ENCODE peak calls at places on chromosomes 5 and 9, in six cellular contexts. K, H, J, A, I and O are unnamed samples.

GRCh38 chr5:7794301-7794700 is 56.6 kb downstream of the CFAP90 start:
- DNase-seq in K (no peak), H (no peak), J (no peak), A (peak), I (no peak), O (no peak)

GRCh38 chr5:113060410-113061025 is 83.9 kb downstream of the DCP2 start:
- DNase-seq in K (no peak), H (no peak), J (no peak), A (no peak), I (no peak), O (no peak)

GRCh38 chr9:112063151-112063550 is 111.9 kb downstream of the SUSD1 start:
- DNase-seq in K (no peak), H (no peak), J (no peak), A (no peak), I (no peak), O (no peak)

GRCh38 chr9:83284766-83285165 is 221.8 kb upstream of the RASEF start:
- DNase-seq in K (no peak), H (no peak), J (no peak), A (no peak), I (no peak), O (no peak)

GRCh38 chr9:87497604-87498045 is at the start of gene DAPK1:
- DNase-seq in K (peak), H (peak), J (peak), A (no peak), I (no peak), O (peak)

GRCh38 chr9:6766606-6767005 is 8.8 kb downstream of the KDM4C start:
- DNase-seq in K (no peak), H (no peak), J (no peak), A (no peak), I (no peak), O (no peak)

GRCh38 chr9:70257991-70258691 is 637 bp upstream of the SMC5 start:
- DNase-seq in K (peak), H (peak), J (peak), A (no peak), I (no peak), O (peak)

GRCh38 chr9:33211695-33212393 is 28.1 kb upstream of the SPINK4 start:
- DNase-seq in K (no peak), H (no peak), J (no peak), A (no peak), I (no peak), O (peak)

GRCh38 chr9:123371805-123372590 is 16.0 kb downstream of the CRB2 start:
- DNase-seq in K (no peak), H (no peak), J (no peak), A (no peak), I (no peak), O (no peak)

GRCh38 chr5:138611295-138612220 is 36.4 kb upstream of the HSPA9 start:
- DNase-seq in K (peak), H (no peak), J (no peak), A (no peak), I (no peak), O (no peak)

GRCh38 chr9:134442486-134443168 is 116.4 kb downstream of the RXRA start:
- DNase-seq in K (no peak), H (no peak), J (no peak), A (no peak), I (no peak), O (no peak)

GRCh38 chr5:72441094-72441723 is 66.0 kb downstream of the ZNF366 start:
- DNase-seq in K (no peak), H (no peak), J (no peak), A (no peak), I (no peak), O (no peak)

GRCh38 chr5:10329808-10330481 is 22.2 kb upstream of the CMBL start:
- DNase-seq in K (no peak), H (no peak), J (no peak), A (no peak), I (no peak), O (no peak)

GRCh38 chr9:101393135-101393534 is 5.3 kb downstream of the MRPL50 start:
- DNase-seq in K (no peak), H (no peak), J (no peak), A (no peak), I (no peak), O (no peak)

GRCh38 chr5:151600069-151600665 is 9.0 kb upstream of the FAT2 start:
- DNase-seq in K (no peak), H (no peak), J (no peak), A (no peak), I (no peak), O (no peak)

GRCh38 chr9:93357649-93358048 is 93.8 kb upstream of the FAM120A start:
- DNase-seq in K (no peak), H (no peak), J (no peak), A (peak), I (no peak), O (no peak)

GRCh38 chr5:148343603-148344230 is 8.4 kb downstream of the SPINK9 start:
- DNase-seq in K (peak), H (no peak), J (no peak), A (no peak), I (no peak), O (no peak)

GRCh38 chr9:82431121-82431520 is 442.5 kb downstream of the SPATA31D1 start:
- DNase-seq in K (no peak), H (no peak), J (no peak), A (no peak), I (no peak), O (no peak)

GRCh38 chr5:179599566-179599965 is 23.9 kb downstream of the HNRNPH1 start:
- DNase-seq in K (no peak), H (no peak), J (no peak), A (no peak), I (no peak), O (no peak)

GRCh38 chr9:109914280-109915027 is 134.5 kb downstream of the PALM2AKAP2 start:
- DNase-seq in K (no peak), H (no peak), J (no peak), A (peak), I (no peak), O (no peak)

DNA sequence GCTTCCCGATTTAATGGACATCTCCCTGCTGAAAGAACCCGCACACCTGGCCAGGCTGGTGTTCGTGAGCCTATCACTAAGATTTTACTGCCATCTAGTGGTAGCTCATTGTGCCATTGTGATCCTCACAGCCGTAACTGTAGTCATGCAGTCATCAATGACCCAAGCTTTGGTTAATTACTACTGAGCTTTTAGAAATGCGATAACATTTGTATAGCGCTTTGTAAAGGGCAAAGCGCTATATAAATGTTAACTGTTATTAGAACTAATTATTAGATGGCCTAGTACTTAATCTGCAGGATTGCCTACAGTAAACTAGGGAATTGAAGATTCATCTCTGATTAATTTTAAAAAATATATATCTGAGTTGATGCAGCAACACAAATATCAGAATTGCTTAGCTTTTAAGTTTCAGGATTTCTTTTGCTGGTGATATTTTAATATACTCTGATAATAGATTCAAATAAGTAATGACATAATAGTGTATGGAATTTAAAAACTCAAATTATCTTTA is 90.2 kb downstream of the HACD4 start:
- DNase-seq in K (no peak), H (peak), J (peak), A (peak), I (peak), O (peak)
- TF ChIP-seq ZNF274 in K (no peak), H (no peak), J (no peak), A (no peak), I (no peak), O (no peak)

GRCh38 chr9:129714393-129715051 is 38.3 kb downstream of the PTGES start:
- DNase-seq in K (no peak), H (no peak), J (no peak), A (no peak), I (no peak), O (no peak)

GRCh38 chr9:129716091-129716490 is 36.8 kb downstream of the PTGES start:
- DNase-seq in K (no peak), H (no peak), J (no peak), A (no peak), I (no peak), O (no peak)

GRCh38 chr9:129708799-129709198 is 43.4 kb downstream of the PRRX2 start:
- DNase-seq in K (no peak), H (no peak), J (no peak), A (no peak), I (no peak), O (no peak)

GRCh38 chr9:129709471-129710460 is 43.1 kb downstream of the PTGES start:
- DNase-seq in K (no peak), H (no peak), J (no peak), A (no peak), I (no peak), O (no peak)

GRCh38 chr9:129712595-129713524 is 40.0 kb downstream of the PTGES start:
- DNase-seq in K (no peak), H (no peak), J (no peak), A (no peak), I (no peak), O (no peak)
- TF ChIP-seq ZNF274 in K (no peak), H (no peak), J (no peak), A (no peak), I (no peak), O (no peak)

GRCh38 chr9:128454991-128455390 is 815 bp upstream of the ODF2 start:
- DNase-seq in K (no peak), H (no peak), J (peak), A (no peak), I (no peak), O (no peak)
- TF ChIP-seq ZNF274 in K (no peak), H (no peak), J (no peak), A (no peak), I (no peak), O (no peak)

GRCh38 chr5:167995844-167996400 is 295.5 kb upstream of the WWC1 start:
- DNase-seq in K (no peak), H (no peak), J (no peak), A (no peak), I (no peak), O (no peak)
- TF ChIP-seq ZNF274 in K (no peak), H (no peak), J (no peak), A (no peak), I (no peak), O (no peak)

DNA sequence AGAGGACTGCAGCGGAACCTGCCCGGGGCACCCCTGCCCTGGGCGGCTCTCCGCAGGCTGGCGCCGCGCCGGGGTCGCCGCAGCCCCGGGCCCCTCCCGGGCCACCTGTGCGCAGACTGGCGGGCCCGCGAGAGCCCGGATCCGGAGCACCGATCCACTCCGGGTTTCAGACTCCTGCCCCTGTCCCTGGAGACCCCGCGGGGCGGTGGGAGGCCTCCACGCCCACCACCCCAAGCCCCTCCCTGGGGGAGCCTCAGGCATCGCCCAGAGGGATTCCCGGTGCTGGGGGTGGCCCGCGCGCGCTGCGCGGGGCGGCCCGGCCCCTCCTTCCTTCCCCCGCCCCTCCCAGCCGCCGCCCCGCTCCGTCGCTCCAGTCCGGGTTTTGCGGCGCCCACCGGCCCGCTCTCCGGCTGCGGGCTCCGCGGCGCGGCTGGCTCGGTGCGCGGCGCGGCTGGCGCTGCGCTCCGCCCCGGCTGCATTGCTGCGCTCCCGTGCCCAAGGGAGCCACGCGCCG is at the start of gene UNC5A:
- DNase-seq in K (peak), H (no peak), J (no peak), A (no peak), I (no peak), O (peak)
- TF ChIP-seq ZNF274 in K (no peak), H (no peak), J (no peak), A (no peak), I (no peak), O (no peak)